ENCODE peak calls at places on chromosomes 16 and 17, in four cellular contexts. D is WTC11, A is HepG2, K is K562. Z is an unnamed sample.
A peak's percentile ranks its signal among the peaks of the same experiment; 100 is the strongest.

GRCh38 chr17:63753215-63753614 is 11.6 kb upstream of the STRADA start:
- DNase-seq in D (no peak), K (no peak), A (no peak), Z (no peak)

GRCh38 chr17:78130080-78130438 is 512 bp upstream of the TMC8 start:
- DNase-seq in D (no peak), K (no peak), A (no peak), Z (no peak)

GRCh38 chr16:57688987-57689771 is 5.4 kb upstream of the DRC7 start:
- DNase-seq in A (no peak), K (no peak), D (no peak), Z (no peak)

GRCh38 chr17:62876063-62876462 is 67.9 kb upstream of the MARCHF10 start:
- DNase-seq in K (no peak), A (no peak), D (no peak), Z (no peak)

GRCh38 chr17:69506489-69506888 is 92.0 kb downstream of the MAP2K6 start:
- DNase-seq in D (no peak), A (peak; percentile 38), K (no peak), Z (no peak)

GRCh38 chr16:69481901-69482341 is 57.5 kb downstream of the CYB5B start:
- DNase-seq in D (no peak), A (no peak), K (peak; percentile 37), Z (no peak)

GRCh38 chr16:46727630-46728029 is 20.5 kb downstream of the MYLK3 start:
- DNase-seq in A (no peak), D (no peak), K (no peak), Z (no peak)

GRCh38 chr17:20920813-20921199 is 122.0 kb downstream of the USP22 start:
- DNase-seq in D (no peak), A (no peak), K (no peak), Z (no peak)

GRCh38 chr16:82580293-82580900 is 46.4 kb upstream of the CDH13 start:
- DNase-seq in D (peak; percentile 25), K (no peak), A (peak; percentile 16), Z (no peak)

GRCh38 chr16:57977418-57978069 is 6.6 kb upstream of the CNGB1 start:
- DNase-seq in K (peak; percentile 27), D (peak; percentile 58), A (no peak), Z (no peak)

GRCh38 chr17:39820541-39820940 is 43.6 kb downstream of the IKZF3 start:
- DNase-seq in K (no peak), D (no peak), A (no peak), Z (no peak)

GRCh38 chr17:7380855-7381683 is at the start of gene TNK1:
- DNase-seq in D (peak; percentile 54), K (peak; percentile 82), A (peak; percentile 24), Z (no peak)

GRCh38 chr17:82029391-82029790 is 2.1 kb upstream of the RAC3 start:
- DNase-seq in D (no peak), A (no peak), K (no peak), Z (no peak)

GRCh38 chr16:81626181-81626674 is 152.9 kb upstream of the PLCG2 start:
- DNase-seq in A (no peak), K (no peak), D (no peak), Z (no peak)

GRCh38 chr17:28460901-28461300 is 12.5 kb upstream of the SLC13A2 start:
- DNase-seq in K (no peak), D (no peak), A (no peak), Z (no peak)

GRCh38 chr16:88769617-88770458 is 15.2 kb downstream of the PIEZO1 start:
- DNase-seq in K (peak; percentile 85), A (no peak), D (peak; percentile 78), Z (no peak)

GRCh38 chr17:81582341-81582740 is 30.2 kb upstream of the FAAP100 start:
- DNase-seq in K (no peak), A (no peak), D (no peak), Z (no peak)

GRCh38 chr16:87390641-87391323 is 1.4 kb upstream of the MAP1LC3B start:
- DNase-seq in K (no peak), D (no peak), A (no peak), Z (no peak)

GRCh38 chr17:4082136-4082924 is 60.5 kb downstream of the ZZEF1 start:
- DNase-seq in A (no peak), K (no peak), D (no peak), Z (no peak)

GRCh38 chr16:2252806-2253148 is 1.4 kb upstream of the ECI1 start:
- DNase-seq in A (no peak), D (no peak), K (no peak), Z (no peak)

GRCh38 chr17:80859004-80859941 is 132.4 kb upstream of the CHMP6 start:
- DNase-seq in K (no peak), A (no peak), D (no peak), Z (no peak)

GRCh38 chr17:31510273-31511175 is 119.0 kb downstream of the RAB11FIP4 start:
- DNase-seq in K (no peak), A (no peak), D (no peak), Z (no peak)

GRCh38 chr17:48062273-48062672 is 14.1 kb downstream of the NFE2L1 start:
- DNase-seq in D (no peak), K (no peak), A (no peak), Z (no peak)

GRCh38 chr17:5868916-5869475 is 201.2 kb upstream of the WSCD1 start:
- DNase-seq in D (no peak), K (no peak), A (no peak), Z (no peak)

GRCh38 chr16:82631701-82632685 is 5.2 kb downstream of the CDH13 start:
- DNase-seq in A (no peak), D (peak; percentile 23), K (peak; percentile 39), Z (no peak)

GRCh38 chr17:3539881-3540540 is 17.6 kb downstream of the TRPV3 start:
- DNase-seq in A (no peak), D (no peak), K (peak; percentile 20), Z (no peak)

GRCh38 chr17:68288375-68288774 is 2.6 kb downstream of the SLC16A6 start:
- DNase-seq in D (no peak), K (no peak), A (no peak), Z (peak; percentile 78)

GRCh38 chr17:68289936-68290267 is 1.0 kb downstream of the SLC16A6 start:
- DNase-seq in D (no peak), K (no peak), A (no peak), Z (no peak)

GRCh38 chr17:68290268-68290954 is 516 bp downstream of the SLC16A6 start:
- DNase-seq in K (no peak), D (peak; percentile 65), A (no peak), Z (no peak)

GRCh38 chr17:68289473-68289872 is 1.5 kb downstream of the SLC16A6 start:
- DNase-seq in K (no peak), A (no peak), D (no peak), Z (no peak)

GRCh38 chr17:68288804-68289203 is 2.1 kb downstream of the SLC16A6 start:
- DNase-seq in K (no peak), A (no peak), D (no peak), Z (no peak)
- TF ChIP-seq ETV6 in K (no peak), A (no peak), D (no peak), Z (no peak)

GRCh38 chr16:67157106-67157748 is 2.5 kb downstream of the TRADD start:
- DNase-seq in D (no peak), K (no peak), A (no peak), Z (no peak)

GRCh38 chr16:67157892-67158635 is 1.6 kb downstream of the TRADD start:
- DNase-seq in A (no peak), K (no peak), D (no peak), Z (no peak)

GRCh38 chr16:67156146-67156844 is 3.4 kb downstream of the TRADD start:
- DNase-seq in D (no peak), A (no peak), K (no peak), Z (no peak)

GRCh38 chr16:67154578-67155304 is 3.9 kb upstream of the B3GNT9 start:
- DNase-seq in K (no peak), D (no peak), A (no peak), Z (no peak)

GRCh38 chr16:67155305-67156145 is 4.2 kb downstream of the TRADD start:
- DNase-seq in D (peak; percentile 88), A (peak; percentile 57), K (peak; percentile 83), Z (no peak)
- TF ChIP-seq ETV6 in D (peak; percentile 75), A (peak; percentile 35), K (no peak), Z (no peak)

GRCh38 chr17:1060991-1061390 is 64.1 kb downstream of the TIMM22 start:
- DNase-seq in A (no peak), K (no peak), D (no peak), Z (no peak)
- TF ChIP-seq ETV6 in A (no peak), K (no peak), D (no peak), Z (no peak)

GRCh38 chr17:50268040-50268439 is 6.2 kb upstream of the TMEM92 start:
- DNase-seq in D (no peak), K (no peak), A (no peak), Z (no peak)
- TF ChIP-seq ETV6 in D (no peak), K (no peak), A (no peak), Z (no peak)

DNA sequence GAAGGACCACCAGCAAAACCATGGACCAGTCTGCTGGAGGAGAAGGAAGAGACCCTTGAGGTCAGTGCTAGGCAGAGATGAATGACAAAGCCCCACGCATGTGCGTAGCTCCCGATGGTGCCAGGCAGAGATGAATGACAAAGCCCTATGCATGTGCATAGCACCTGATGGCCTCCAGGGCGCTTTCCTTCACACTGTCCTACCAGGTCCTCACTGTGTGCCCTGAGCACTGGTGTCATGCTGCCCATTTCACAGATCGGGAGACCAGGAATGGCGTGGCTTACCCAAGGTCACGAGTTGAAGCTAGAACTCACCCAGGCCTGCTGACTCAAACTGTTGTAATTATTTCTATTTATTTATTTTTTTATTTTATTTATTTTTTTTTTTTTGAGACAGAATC is 149.6 kb downstream of the KATNIP start:
- DNase-seq in D (no peak), K (no peak), A (no peak), Z (no peak)
- TF ChIP-seq ETV6 in D (no peak), K (no peak), A (no peak), Z (no peak)

Z was measured in GM12878.